ENCODE peak calls at places on chromosomes 2 and 18, in five cellular contexts. Q is midbrain; F is HepG2; M is GM20000; X is activated naive CD4-positive, alpha-beta T cell treated with Interleukin-2 at 50 U/mL for 16 hours. A is an unnamed sample.

GRCh38 chr18:13217466-13217961 is 1.0 kb upstream of the LDLRAD4 start:
- DNase-seq in Q (peak; percentile 55), F (no peak), M (peak; percentile 79), X (peak; percentile 63), A (no peak)

GRCh38 chr2:206766057-206766930 is 888 bp downstream of the FASTKD2 start:
- DNase-seq in Q (no peak), F (no peak), M (no peak), X (no peak), A (no peak)

GRCh38 chr2:203711399-203711798 is 5.0 kb downstream of the CD28 start:
- DNase-seq in Q (no peak), F (no peak), M (no peak), X (no peak), A (no peak)

GRCh38 chr2:20676353-20677215 is 9.6 kb downstream of the GDF7 start:
- DNase-seq in Q (no peak), F (peak; percentile 99), M (no peak), X (no peak), A (no peak)

GRCh38 chr2:191748050-191748449 is 70.1 kb downstream of the NABP1 start:
- DNase-seq in Q (no peak), F (no peak), M (no peak), X (no peak), A (peak; percentile 60)

GRCh38 chr18:35355140-35355618 is 11.0 kb upstream of the ZNF24 start:
- DNase-seq in Q (peak; percentile 95), F (peak; percentile 85), M (peak; percentile 62), X (peak; percentile 59), A (peak; percentile 83)

GRCh38 chr2:184577741-184578140 is 20.6 kb upstream of the ZNF804A start:
- DNase-seq in Q (no peak), F (no peak), M (no peak), X (no peak), A (no peak)

GRCh38 chr2:67773876-67774275 is 288.9 kb downstream of the C1D start:
- DNase-seq in Q (no peak), F (no peak), M (no peak), X (no peak), A (no peak)

GRCh38 chr2:165698621-165698946 is 95.5 kb downstream of the GALNT3 start:
- DNase-seq in Q (peak; percentile 67), F (peak; percentile 44), M (peak; percentile 41), X (no peak), A (peak; percentile 57)

GRCh38 chr2:133948610-133949290 is 305.1 kb upstream of the MGAT5 start:
- DNase-seq in Q (no peak), F (no peak), M (no peak), X (no peak), A (no peak)